ENCODE peak calls at places on chromosomes 4 and X, in seven cellular contexts. R is substantia nigra; I is T-helper 17 cell; L is mesendoderm; N is naive thymus-derived CD8-positive, alpha-beta T cell; F is T-cell; Z is stimulated activated CD4-positive, alpha-beta T cell treated with anti-CD3 and anti-CD28 coated beads, Interleukin-1b, Interleukin-23, amount 100 ng/mL, for 24 hours. Y is an unnamed sample.

GRCh38 chr4:82721819-82722423 is 76.7 kb downstream of the SCD5 start:
- DNase-seq in R (peak), I (no peak), L (no peak), N (no peak), F (no peak), Z (no peak), Y (peak)

GRCh38 chr4:17817027-17817426 is 6.2 kb downstream of the NCAPG start:
- DNase-seq in R (no peak), I (no peak), L (peak), N (no peak), F (no peak), Z (no peak), Y (no peak)

GRCh38 chr4:11297201-11297600 is 131.5 kb downstream of the HS3ST1 start:
- DNase-seq in R (no peak), I (no peak), L (no peak), N (no peak), F (no peak), Z (no peak), Y (no peak)

GRCh38 chr4:144578681-144579080 is 67.3 kb upstream of the HHIP start:
- DNase-seq in R (no peak), I (no peak), L (no peak), N (no peak), F (no peak), Z (no peak), Y (no peak)

GRCh38 chr4:172726001-172726423 is 442.6 kb upstream of the GALNT7 start:
- DNase-seq in R (no peak), I (no peak), L (peak), N (no peak), F (no peak), Z (no peak), Y (no peak)

GRCh38 chr4:182142146-182143085 is 100.8 kb upstream of the TENM3 start:
- DNase-seq in R (no peak), I (no peak), L (peak), N (no peak), F (no peak), Z (no peak), Y (no peak)

GRCh38 chr4:119735136-119735770 is 106.6 kb upstream of the PDE5A start:
- DNase-seq in R (no peak), I (no peak), L (no peak), N (no peak), F (no peak), Z (no peak), Y (no peak)

GRCh38 chr4:138521809-138522208 is 279.7 kb upstream of the SLC7A11 start:
- DNase-seq in R (no peak), I (no peak), L (no peak), N (no peak), F (no peak), Z (no peak), Y (no peak)

GRCh38 chr4:47926667-47927258 is 12.4 kb upstream of the NFXL1 start:
- DNase-seq in R (peak), I (peak), L (peak), N (peak), F (peak), Z (peak), Y (peak)

GRCh38 chrX:10126044-10126443 is 30.7 kb upstream of the CLCN4 start:
- DNase-seq in R (no peak), I (no peak), L (no peak), N (no peak), F (no peak), Z (no peak), Y (no peak)

GRCh38 chr4:81622028-81622427 is 150.3 kb upstream of the RASGEF1B start:
- DNase-seq in R (no peak), I (no peak), L (peak), N (no peak), F (no peak), Z (no peak), Y (no peak)

GRCh38 chr4:60128916-60129315 is 1071.2 kb upstream of the ADGRL3 start:
- DNase-seq in R (no peak), I (no peak), L (no peak), N (no peak), F (no peak), Z (no peak), Y (no peak)

GRCh38 chrX:36007207-36007606 is 87.7 kb downstream of the CFAP47 start:
- DNase-seq in R (no peak), I (no peak), L (no peak), N (no peak), F (no peak), Z (no peak), Y (no peak)

GRCh38 chr4:30396772-30397475 is 323.2 kb upstream of the PCDH7 start:
- DNase-seq in R (no peak), I (no peak), L (peak), N (no peak), F (no peak), Z (no peak), Y (no peak)

GRCh38 chr4:139167774-139168444 is 9.1 kb downstream of the ELF2 start:
- DNase-seq in R (no peak), I (no peak), L (peak), N (no peak), F (no peak), Z (no peak), Y (no peak)

GRCh38 chr4:157005193-157005592 is 33.6 kb upstream of the PDGFC start:
- DNase-seq in R (no peak), I (no peak), L (no peak), N (no peak), F (no peak), Z (no peak), Y (no peak)

GRCh38 chr4:75633846-75634245 is 3.5 kb upstream of the CDKL2 start:
- DNase-seq in R (no peak), I (no peak), L (no peak), N (no peak), F (no peak), Z (no peak), Y (no peak)

GRCh38 chr4:186676531-186677158 is 47.0 kb downstream of the FAT1 start:
- DNase-seq in R (no peak), I (no peak), L (peak), N (no peak), F (no peak), Z (no peak), Y (no peak)

GRCh38 chr4:123889376-123889945 is 492.9 kb downstream of the SPRY1 start:
- DNase-seq in R (no peak), I (no peak), L (no peak), N (no peak), F (no peak), Z (no peak), Y (no peak)

GRCh38 chr4:11614426-11614825 is 185.7 kb upstream of the HS3ST1 start:
- DNase-seq in R (no peak), I (no peak), L (peak), N (no peak), F (no peak), Z (no peak), Y (no peak)

GRCh38 chrX:13048265-13048664 is 3.8 kb upstream of the FAM9C start:
- DNase-seq in R (no peak), I (no peak), L (no peak), N (no peak), F (no peak), Z (no peak), Y (no peak)

GRCh38 chrX:23901805-23902204 is 5.9 kb downstream of the APOO start:
- DNase-seq in R (peak), I (peak), L (peak), N (peak), F (peak), Z (no peak), Y (peak)

GRCh38 chr4:113636438-113636818 is 125.1 kb downstream of the CAMK2D start:
- DNase-seq in R (no peak), I (no peak), L (peak), N (peak), F (peak), Z (no peak), Y (peak)

GRCh38 chr4:111855308-111855707 is 289.9 kb upstream of the FAM241A start:
- DNase-seq in R (no peak), I (no peak), L (no peak), N (no peak), F (no peak), Z (no peak), Y (no peak)